ENCODE peak calls at places on chromosomes 4 and X, in eight cellular contexts. K is effector memory CD8-positive, alpha-beta T cell; T is H54; E is NCI-H345; W is NCI-H1436; N is glutamatergic neuron; I is activated gamma-delta T cell treated with Interleukin-2 at 50 U/mL for 16 hours; P is RWPE1. S is an unnamed sample.

GRCh38 chr4:177442623-177443155 is 452 bp upstream of the AGA start:
- DNase-seq in N (no peak), W (peak; percentile 9), E (no peak), P (no peak), K (peak; percentile 4), I (peak; percentile 7), T (no peak), S (no peak)

GRCh38 chr4:64192731-64193412 is 216.4 kb downstream of the TECRL start:
- DNase-seq in T (no peak), W (no peak), E (no peak), K (no peak), P (no peak), I (no peak), N (no peak), S (no peak)

GRCh38 chr4:81260443-81261102 is 45.6 kb upstream of the PRKG2 start:
- DNase-seq in T (no peak), E (no peak), K (no peak), I (no peak), P (no peak), N (no peak), W (no peak), S (no peak)

GRCh38 chr4:36187723-36188333 is 56.5 kb downstream of the ARAP2 start:
- DNase-seq in I (no peak), P (peak; percentile 5), W (no peak), E (peak; percentile 1), T (no peak), K (no peak), N (no peak), S (no peak)

GRCh38 chr4:2043396-2044118 is 15.6 kb upstream of the NAT8L start:
- DNase-seq in K (no peak), P (no peak), E (no peak), W (no peak), N (no peak), T (no peak), I (no peak), S (no peak)

GRCh38 chrX:132226169-132226568 is 6.9 kb upstream of the RAP2C start:
- DNase-seq in P (no peak), K (no peak), N (no peak), E (no peak), W (peak; percentile 0), T (no peak), I (no peak), S (no peak)

GRCh38 chrX:84611843-84612636 is 109.8 kb upstream of the HDX start:
- DNase-seq in I (no peak), N (no peak), T (no peak), K (no peak), P (no peak), E (no peak), W (no peak), S (no peak)

GRCh38 chr4:176137626-176138025 is 57.8 kb downstream of the SPATA4 start:
- DNase-seq in E (no peak), N (no peak), I (no peak), W (no peak), K (no peak), P (peak; percentile 4), T (no peak), S (no peak)

GRCh38 chr4:8106451-8107025 is 52.1 kb downstream of the ABLIM2 start:
- DNase-seq in E (no peak), I (no peak), P (no peak), W (no peak), N (no peak), T (no peak), K (no peak), S (no peak)

GRCh38 chrX:139475432-139475831 is 55.1 kb upstream of the F9 start:
- DNase-seq in P (no peak), K (no peak), I (no peak), N (no peak), E (no peak), W (no peak), T (no peak), S (no peak)

GRCh38 chr4:143482753-143483362 is 30.6 kb upstream of the SMARCA5 start:
- DNase-seq in W (peak; percentile 21), N (no peak), E (peak; percentile 21), K (no peak), T (no peak), P (peak; percentile 49), I (no peak), S (no peak)

GRCh38 chr4:2932561-2932950 is 30.6 kb downstream of the NOP14 start:
- DNase-seq in P (no peak), E (no peak), W (no peak), T (no peak), N (no peak), I (no peak), K (no peak), S (no peak)

GRCh38 chrX:49166914-49167739 is 4.6 kb downstream of the MAGIX start:
- DNase-seq in E (no peak), T (peak; percentile 42), W (no peak), N (no peak), P (no peak), K (peak; percentile 68), I (peak; percentile 71), S (peak; percentile 1)

GRCh38 chr4:147370473-147370872 is 110.4 kb upstream of the EDNRA start:
- DNase-seq in E (no peak), N (no peak), W (no peak), P (peak; percentile 34), I (no peak), T (no peak), K (no peak), S (no peak)

GRCh38 chr4:85411386-85411785 is 63.6 kb upstream of the ARHGAP24 start:
- DNase-seq in W (no peak), I (no peak), T (no peak), E (no peak), P (no peak), N (no peak), K (no peak), S (no peak)

GRCh38 chr4:185138161-185138560 is 4.9 kb upstream of the SLC25A4 start:
- DNase-seq in E (no peak), N (no peak), P (no peak), I (no peak), W (no peak), K (no peak), T (no peak), S (no peak)

GRCh38 chr4:62544428-62544827 is 1344.3 kb downstream of the ADGRL3 start:
- DNase-seq in I (no peak), K (no peak), W (no peak), P (no peak), E (no peak), T (no peak), N (no peak), S (no peak)